ENCODE peak calls at places on chromosomes 2 and 18, in eight cellular contexts. O is GM23248, X is PC-3, L is HCT116, D is GM23338, W is OCI-LY7, J is SK-N-SH, U is hepatocyte. Y is an unnamed sample.

GRCh38 chr18:31723639-31723997 is 37.1 kb downstream of the SLC25A52 start:
- DNase-seq in O (no peak), X (peak), L (no peak), D (no peak), W (no peak), J (no peak), U (no peak), Y (no peak)

GRCh38 chr2:174632847-174633620 is 35.4 kb upstream of the WIPF1 start:
- DNase-seq in O (peak), X (no peak), L (no peak), D (no peak), W (peak), J (no peak), U (peak), Y (no peak)

GRCh38 chr2:195590866-195591215 is 66.2 kb upstream of the SLC39A10 start:
- DNase-seq in O (peak), X (no peak), L (no peak), D (no peak), W (no peak), J (no peak), U (peak), Y (no peak)

GRCh38 chr18:37964885-37965571 is 399.4 kb upstream of the CELF4 start:
- DNase-seq in O (no peak), X (no peak), L (no peak), D (peak), W (no peak), J (no peak), U (no peak), Y (no peak)

GRCh38 chr18:64799378-64799777 is 650.5 kb upstream of the LINC00305 start:
- DNase-seq in O (no peak), X (peak), L (no peak), D (no peak), W (no peak), J (no peak), U (no peak), Y (no peak)

GRCh38 chr2:134677866-134678774 is 40.7 kb downstream of the TMEM163 start:
- DNase-seq in O (no peak), X (no peak), L (no peak), D (peak), W (no peak), J (no peak), U (no peak), Y (peak)

GRCh38 chr2:55175254-55176093 is 56.6 kb downstream of the CLHC1 start:
- DNase-seq in O (peak), X (peak), L (peak), D (peak), W (peak), J (peak), U (peak), Y (peak)

GRCh38 chr2:193584522-193584938 is 1389.8 kb upstream of the TMEFF2 start:
- DNase-seq in O (peak), X (peak), L (peak), D (peak), W (peak), J (peak), U (peak), Y (peak)

GRCh38 chr2:44679584-44679983 is 261.9 kb upstream of the SIX3 start:
- DNase-seq in O (no peak), X (no peak), L (no peak), D (no peak), W (no peak), J (no peak), U (no peak), Y (no peak)

GRCh38 chr2:160322320-160322719 is 122.2 kb upstream of the ITGB6 start:
- DNase-seq in O (no peak), X (no peak), L (no peak), D (no peak), W (no peak), J (no peak), U (no peak), Y (no peak)

GRCh38 chr2:210873631-210874030 is 317.2 kb downstream of the CPS1 start:
- DNase-seq in O (no peak), X (no peak), L (no peak), D (no peak), W (no peak), J (no peak), U (no peak), Y (no peak)

GRCh38 chr2:162318280-162319222 is at the start of gene IFIH1:
- DNase-seq in O (peak), X (peak), L (peak), D (peak), W (peak), J (peak), U (peak), Y (peak)

GRCh38 chr2:33126552-33126951 is 179.8 kb downstream of the LTBP1 start:
- DNase-seq in O (no peak), X (no peak), L (no peak), D (peak), W (no peak), J (no peak), U (no peak), Y (no peak)

GRCh38 chr2:64730551-64731305 is 77.0 kb upstream of the SERTAD2 start:
- DNase-seq in O (peak), X (peak), L (no peak), D (no peak), W (peak), J (peak), U (peak), Y (peak)

GRCh38 chr2:222796413-222797103 is 64.3 kb upstream of the ACSL3 start:
- DNase-seq in O (no peak), X (peak), L (no peak), D (peak), W (no peak), J (no peak), U (peak), Y (peak)

GRCh38 chr18:2303517-2304238 is 267.6 kb downstream of the METTL4 start:
- DNase-seq in O (peak), X (peak), L (no peak), D (no peak), W (no peak), J (no peak), U (no peak), Y (no peak)

GRCh38 chr2:144950874-144951560 is 431.1 kb upstream of the ZEB2 start:
- DNase-seq in O (peak), X (peak), L (peak), D (no peak), W (no peak), J (no peak), U (no peak), Y (no peak)

GRCh38 chr2:201971516-201972228 is 62.0 kb upstream of the FZD7 start:
- DNase-seq in O (peak), X (no peak), L (no peak), D (no peak), W (no peak), J (no peak), U (no peak), Y (no peak)

GRCh38 chr2:176613358-176614032 is 344.3 kb downstream of the MTX2 start:
- DNase-seq in O (peak), X (peak), L (no peak), D (no peak), W (no peak), J (no peak), U (peak), Y (no peak)

GRCh38 chr2:189658281-189658680 is 3.0 kb upstream of the ASNSD1 start:
- DNase-seq in O (no peak), X (no peak), L (no peak), D (no peak), W (peak), J (no peak), U (no peak), Y (no peak)

GRCh38 chr18:25253136-25253535 is 98.8 kb downstream of the ZNF521 start:
- DNase-seq in O (peak), X (peak), L (no peak), D (no peak), W (no peak), J (no peak), U (no peak), Y (no peak)

GRCh38 chr2:168528016-168528415 is 71.9 kb downstream of the CERS6 start:
- DNase-seq in O (no peak), X (no peak), L (no peak), D (no peak), W (no peak), J (no peak), U (no peak), Y (no peak)

GRCh38 chr2:159137511-159138101 is 148.9 kb downstream of the WDSUB1 start:
- DNase-seq in O (peak), X (peak), L (no peak), D (no peak), W (no peak), J (no peak), U (no peak), Y (no peak)

GRCh38 chr18:49764032-49764431 is 49.3 kb downstream of the ACAA2 start:
- DNase-seq in O (peak), X (no peak), L (no peak), D (no peak), W (no peak), J (no peak), U (no peak), Y (no peak)

GRCh38 chr18:63218472-63218871 is 101.1 kb downstream of the BCL2 start:
- DNase-seq in O (no peak), X (no peak), L (no peak), D (no peak), W (no peak), J (no peak), U (peak), Y (no peak)

GRCh38 chr2:199261221-199261620 is 196.5 kb downstream of the SATB2 start:
- DNase-seq in O (peak), X (peak), L (peak), D (no peak), W (no peak), J (no peak), U (peak), Y (peak)

GRCh38 chr2:38279201-38279600 is 97.9 kb downstream of the ATL2 start:
- DNase-seq in O (peak), X (no peak), L (no peak), D (no peak), W (no peak), J (no peak), U (no peak), Y (no peak)

GRCh38 chr2:193523662-193524061 is 1328.9 kb upstream of the TMEFF2 start:
- DNase-seq in O (no peak), X (peak), L (no peak), D (no peak), W (no peak), J (no peak), U (no peak), Y (no peak)

GRCh38 chr2:98269274-98269673 is 77.0 kb upstream of the CNGA3 start:
- DNase-seq in O (peak), X (peak), L (peak), D (peak), W (peak), J (peak), U (peak), Y (peak)

GRCh38 chr2:217612920-217613319 is 389.9 kb downstream of the TNS1 start:
- DNase-seq in O (no peak), X (no peak), L (no peak), D (no peak), W (no peak), J (no peak), U (no peak), Y (no peak)
- TF ChIP-seq EZH2phosphoT487 in O (no peak), X (no peak), L (no peak), D (no peak), W (no peak), J (no peak), U (no peak), Y (no peak)

DNA sequence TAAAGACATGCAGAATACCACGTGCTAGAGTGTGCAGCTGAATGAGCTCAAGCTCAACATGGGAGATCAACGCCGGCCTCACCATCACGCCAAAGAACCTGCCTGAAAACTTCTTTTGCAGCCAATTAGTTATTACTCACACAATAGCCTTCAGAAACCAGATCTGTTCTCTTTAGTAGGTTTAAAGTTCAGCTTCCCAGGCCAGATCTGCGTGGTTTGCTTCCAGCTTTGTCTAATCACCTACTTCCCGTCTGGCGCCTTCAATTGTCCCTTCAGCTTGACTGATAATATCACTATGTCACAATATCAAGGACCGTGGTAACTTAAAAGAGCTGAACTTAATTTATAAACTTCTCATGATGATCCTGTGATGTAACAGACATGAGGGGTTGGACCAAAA is 68.0 kb upstream of the ZNF236 start:
- DNase-seq in O (no peak), X (no peak), L (no peak), D (no peak), W (no peak), J (no peak), U (no peak), Y (no peak)
- TF ChIP-seq EZH2phosphoT487 in O (no peak), X (no peak), L (no peak), D (no peak), W (no peak), J (no peak), U (no peak), Y (no peak)

DNA sequence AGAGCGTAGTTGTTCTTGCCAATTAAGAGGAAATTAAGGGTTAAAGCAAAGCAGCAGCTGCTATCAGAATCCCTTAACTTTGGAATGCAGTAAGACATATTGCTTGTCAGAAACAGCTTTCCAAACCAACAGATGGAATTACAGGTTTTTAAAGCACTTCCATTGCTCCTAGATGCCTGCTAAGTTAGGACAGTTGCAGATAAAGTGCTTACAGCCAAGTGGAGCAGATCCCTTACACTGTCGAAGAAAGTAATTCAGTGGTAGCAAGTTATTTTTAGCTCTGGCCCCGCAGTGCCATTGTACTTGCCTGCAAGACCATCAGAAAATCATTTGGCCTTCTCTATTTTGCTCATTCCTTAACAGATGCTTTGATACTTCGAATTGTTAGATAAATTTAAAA is 5.4 kb downstream of the PDK1 start:
- DNase-seq in O (no peak), X (no peak), L (no peak), D (no peak), W (no peak), J (no peak), U (no peak), Y (no peak)
- TF ChIP-seq EZH2phosphoT487 in O (no peak), X (no peak), L (no peak), D (no peak), W (no peak), J (no peak), U (no peak), Y (no peak)

GRCh38 chr2:224930124-224930523 is 112.1 kb downstream of the DOCK10 start:
- DNase-seq in O (no peak), X (no peak), L (no peak), D (no peak), W (no peak), J (no peak), U (no peak), Y (no peak)

GRCh38 chr2:224925822-224926124 is 116.5 kb downstream of the DOCK10 start:
- DNase-seq in O (peak), X (no peak), L (no peak), D (no peak), W (no peak), J (no peak), U (no peak), Y (no peak)

GRCh38 chr2:224929512-224929911 is 112.8 kb downstream of the DOCK10 start:
- DNase-seq in O (no peak), X (peak), L (no peak), D (no peak), W (no peak), J (no peak), U (no peak), Y (no peak)

GRCh38 chr2:224927011-224927410 is 115.3 kb downstream of the DOCK10 start:
- DNase-seq in O (no peak), X (no peak), L (no peak), D (no peak), W (no peak), J (no peak), U (no peak), Y (no peak)

DNA sequence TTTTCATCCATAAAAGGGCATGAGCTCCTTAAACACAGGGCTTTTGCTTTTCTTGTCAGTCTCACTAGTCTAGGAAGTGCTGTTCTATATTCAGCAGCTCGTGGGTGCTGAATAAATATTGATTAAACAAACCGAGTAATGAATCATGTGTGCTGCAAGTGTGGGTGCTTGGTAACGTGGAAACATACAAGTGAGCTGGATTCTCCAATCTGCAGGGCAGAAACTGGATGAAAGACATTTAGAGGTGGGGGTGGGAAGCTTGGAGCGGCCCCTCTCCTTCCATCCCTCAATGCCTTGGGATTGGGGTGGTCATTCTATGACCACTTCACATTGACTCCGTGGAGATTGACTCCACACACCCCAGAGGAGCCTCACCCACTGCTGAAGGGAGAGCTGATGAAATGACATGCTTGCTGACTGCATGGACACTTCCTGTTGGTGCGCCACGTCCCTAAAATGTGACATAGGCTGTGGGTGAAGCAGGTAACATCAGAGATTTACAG is 114.5 kb downstream of the DOCK10 start:
- DNase-seq in O (no peak), X (peak), L (no peak), D (no peak), W (no peak), J (no peak), U (no peak), Y (no peak)
- TF ChIP-seq EZH2phosphoT487 in O (no peak), X (no peak), L (no peak), D (no peak), W (no peak), J (no peak), U (no peak), Y (no peak)

GRCh38 chr2:208252766-208253492 is 1.9 kb downstream of the IDH1 start:
- DNase-seq in O (peak), X (no peak), L (no peak), D (no peak), W (no peak), J (no peak), U (no peak), Y (no peak)

GRCh38 chr2:208251098-208251497 is 3.8 kb downstream of the IDH1 start:
- DNase-seq in O (no peak), X (no peak), L (no peak), D (no peak), W (no peak), J (no peak), U (no peak), Y (no peak)

GRCh38 chr2:208248601-208249000 is 6.3 kb downstream of the IDH1 start:
- DNase-seq in O (no peak), X (no peak), L (no peak), D (no peak), W (no peak), J (no peak), U (no peak), Y (no peak)

GRCh38 chr2:208249241-208249640 is 5.6 kb downstream of the IDH1 start:
- DNase-seq in O (no peak), X (no peak), L (no peak), D (no peak), W (no peak), J (no peak), U (no peak), Y (no peak)

GRCh38 chr2:208250401-208250800 is 4.5 kb downstream of the IDH1 start:
- DNase-seq in O (peak), X (peak), L (no peak), D (no peak), W (no peak), J (no peak), U (no peak), Y (no peak)
- TF ChIP-seq EZH2phosphoT487 in O (no peak), X (no peak), L (no peak), D (no peak), W (no peak), J (no peak), U (no peak), Y (no peak)

GRCh38 chr2:230930928-230931555 is 6.0 kb upstream of the GPR55 start:
- DNase-seq in O (no peak), X (no peak), L (no peak), D (no peak), W (no peak), J (no peak), U (no peak), Y (no peak)

GRCh38 chr2:230931556-230932231 is 6.7 kb upstream of the GPR55 start:
- DNase-seq in O (no peak), X (no peak), L (no peak), D (no peak), W (no peak), J (no peak), U (no peak), Y (no peak)

GRCh38 chr2:230934291-230935131 is 9.5 kb upstream of the GPR55 start:
- DNase-seq in O (no peak), X (no peak), L (no peak), D (no peak), W (no peak), J (no peak), U (no peak), Y (no peak)

GRCh38 chr2:230933521-230934180 is 8.6 kb upstream of the GPR55 start:
- DNase-seq in O (no peak), X (no peak), L (no peak), D (no peak), W (no peak), J (no peak), U (no peak), Y (no peak)

DNA sequence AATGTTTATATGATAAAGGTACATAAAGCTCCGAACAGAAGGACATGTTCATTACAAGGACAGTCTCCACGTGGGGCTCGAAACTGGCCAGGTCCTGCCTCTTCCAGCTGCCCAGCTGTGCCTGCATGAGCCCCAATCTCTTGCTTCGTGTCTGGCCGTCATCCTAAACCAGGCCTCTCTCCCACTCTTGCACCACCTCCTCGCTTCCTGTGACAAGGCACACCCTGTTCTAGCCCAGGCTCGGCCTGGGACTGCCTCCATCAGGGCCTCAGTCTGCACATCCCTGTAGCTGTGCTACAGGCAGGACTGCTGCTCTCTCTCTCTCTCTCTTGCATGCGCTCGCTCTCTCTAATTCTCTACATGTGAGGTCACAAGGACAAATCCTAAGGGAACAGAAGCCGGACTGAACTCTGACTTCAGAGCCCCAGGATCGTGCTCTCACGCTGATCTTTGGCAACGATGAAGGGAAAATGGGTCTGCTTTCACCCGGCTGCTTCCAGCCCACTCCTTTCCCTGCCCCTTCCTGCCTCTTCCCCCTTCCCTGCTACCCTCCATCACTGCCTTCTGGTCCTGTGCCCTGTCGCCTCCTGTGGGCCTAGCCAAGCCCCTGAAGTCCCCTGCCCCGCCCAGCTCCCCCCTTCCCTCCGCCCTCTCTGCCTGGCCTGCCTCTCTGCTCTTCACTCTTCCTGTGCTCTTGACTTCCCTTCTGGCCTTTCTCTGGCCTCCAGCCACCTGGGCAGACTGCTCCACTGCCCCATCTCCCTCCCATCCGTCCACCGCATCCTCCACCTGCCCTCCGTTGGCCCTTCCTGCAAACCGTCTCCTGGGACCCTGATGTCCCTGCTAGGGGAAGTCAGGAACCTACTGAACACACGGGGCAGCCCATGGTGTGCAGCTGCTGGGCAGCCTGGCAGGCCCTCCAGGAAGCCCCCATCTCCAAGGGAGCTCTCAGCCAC is 7.8 kb upstream of the GPR55 start:
- DNase-seq in O (peak), X (no peak), L (no peak), D (no peak), W (no peak), J (no peak), U (peak), Y (no peak)
- TF ChIP-seq EZH2phosphoT487 in O (no peak), X (no peak), L (no peak), D (no peak), W (no peak), J (no peak), U (no peak), Y (no peak)

GRCh38 chr18:44582432-44582831 is 98.3 kb upstream of the SETBP1 start:
- DNase-seq in O (no peak), X (no peak), L (no peak), D (no peak), W (no peak), J (no peak), U (no peak), Y (no peak)
- TF ChIP-seq EZH2phosphoT487 in O (no peak), X (no peak), L (no peak), D (no peak), W (no peak), J (no peak), U (no peak), Y (no peak)